ENCODE peak calls at places on chromosome 12, in eight cellular contexts. V, Z, R, B, P, H, S and X are unnamed samples.
A peak's percentile ranks its signal among the peaks of the same experiment; 100 is the strongest.

GRCh38 chr12:105214141-105214540 is 21.8 kb downstream of the APPL2 start:
- DNase-seq in Z (no peak), P (peak; percentile 96), H (no peak), S (no peak), R (no peak), B (no peak), V (no peak), X (no peak)

GRCh38 chr12:113591480-113591971 is 119.9 kb upstream of the LHX5 start:
- DNase-seq in H (peak; percentile 56), Z (no peak), B (no peak), S (peak; percentile 80), V (peak; percentile 88), R (no peak), P (peak; percentile 64), X (no peak)

GRCh38 chr12:76266797-76267196 is 81.4 kb downstream of the BBS10 start:
- DNase-seq in P (peak; percentile 20), Z (no peak), H (no peak), R (no peak), B (peak; percentile 64), S (peak; percentile 68), V (peak; percentile 55), X (peak; percentile 73)

GRCh38 chr12:75207338-75208083 is 2.1 kb downstream of the KCNC2 start:
- DNase-seq in H (no peak), S (peak; percentile 62), P (no peak), V (peak; percentile 86), B (no peak), Z (no peak), R (no peak), X (no peak)

GRCh38 chr12:90333939-90334338 is 621.0 kb downstream of the CCER1 start:
- DNase-seq in Z (no peak), V (no peak), R (no peak), P (peak; percentile 89), B (peak; percentile 53), S (no peak), H (no peak), X (no peak)

GRCh38 chr12:77943466-77943865 is 112.8 kb downstream of the NAV3 start:
- DNase-seq in S (no peak), H (no peak), Z (no peak), R (no peak), V (no peak), P (peak; percentile 84), B (peak; percentile 64), X (peak; percentile 76)

GRCh38 chr12:77372026-77372425 is 306.7 kb upstream of the E2F7 start:
- DNase-seq in P (no peak), R (no peak), V (no peak), S (no peak), B (no peak), H (no peak), Z (no peak), X (no peak)

GRCh38 chr12:69698054-69698453 is 1.0 kb downstream of the BEST3 start:
- DNase-seq in Z (no peak), R (no peak), V (no peak), H (no peak), P (no peak), B (no peak), S (no peak), X (no peak)

GRCh38 chr12:89225401-89225800 is 126.9 kb downstream of the DUSP6 start:
- DNase-seq in H (no peak), Z (no peak), V (peak; percentile 55), R (no peak), B (peak; percentile 50), S (peak; percentile 69), P (peak; percentile 86), X (no peak)

GRCh38 chr12:101619026-101619827 is 24.5 kb downstream of the MYBPC1 start:
- DNase-seq in H (no peak), S (no peak), Z (no peak), R (no peak), B (no peak), P (no peak), V (no peak), X (no peak)

GRCh38 chr12:114920828-114921579 is 237.0 kb upstream of the TBX3 start:
- DNase-seq in H (no peak), Z (no peak), S (no peak), P (peak; percentile 77), R (no peak), V (peak; percentile 12), B (no peak), X (peak; percentile 32)

GRCh38 chr12:71216725-71217579 is 59.2 kb upstream of the TSPAN8 start:
- DNase-seq in P (peak; percentile 82), V (peak; percentile 71), R (peak; percentile 72), B (peak; percentile 34), Z (no peak), H (peak; percentile 46), S (no peak), X (peak; percentile 24)

GRCh38 chr12:88471641-88472040 is 108.6 kb downstream of the KITLG start:
- DNase-seq in H (no peak), V (no peak), R (peak; percentile 22), Z (no peak), P (peak; percentile 70), B (no peak), S (no peak), X (peak; percentile 45)

GRCh38 chr12:45050331-45050750 is 558 bp downstream of the DBX2 start:
- DNase-seq in B (no peak), P (no peak), Z (no peak), V (peak; percentile 87), H (peak; percentile 11), S (no peak), R (no peak), X (no peak)

GRCh38 chr12:131015581-131016337 is 62.1 kb downstream of the ADGRD1 start:
- DNase-seq in P (no peak), B (no peak), R (no peak), S (no peak), V (no peak), Z (no peak), H (no peak), X (no peak)

GRCh38 chr12:59077153-59077930 is 157.0 kb upstream of the LRIG3 start:
- DNase-seq in P (no peak), H (no peak), S (no peak), Z (no peak), B (peak; percentile 93), V (peak; percentile 56), R (peak; percentile 54), X (peak; percentile 63)

GRCh38 chr12:104575442-104575841 is 118.7 kb downstream of the CHST11 start:
- DNase-seq in B (no peak), P (no peak), V (no peak), H (no peak), S (no peak), R (no peak), Z (no peak), X (no peak)

GRCh38 chr12:64621257-64621942 is 11.1 kb downstream of the RASSF3 start:
- DNase-seq in R (no peak), Z (no peak), V (no peak), P (no peak), H (no peak), B (peak; percentile 25), S (no peak), X (peak; percentile 51)

GRCh38 chr12:44511289-44511688 is 364.8 kb downstream of the NELL2 start:
- DNase-seq in H (peak; percentile 13), P (no peak), R (no peak), Z (no peak), B (no peak), S (no peak), V (no peak), X (no peak)

GRCh38 chr12:128388461-128388921 is 121.5 kb downstream of the TMEM132C start:
- DNase-seq in S (no peak), B (no peak), H (no peak), R (no peak), V (no peak), P (no peak), Z (no peak), X (no peak)

GRCh38 chr12:53215497-53215896 is 8.4 kb upstream of the ITGB7 start:
- DNase-seq in B (no peak), V (peak; percentile 57), S (no peak), P (no peak), Z (no peak), R (no peak), H (no peak), X (no peak)
- H3K36me3 ChIP-seq in B (peaks cover 2% of the 10 kb centered on the region), V (no peaks in the 10 kb centered on the region), S (peaks cover 47% of the 10 kb centered on the region), P (peaks cover 35% of the 10 kb centered on the region), Z (peaks cover 41% of the 10 kb centered on the region), R (no peaks in the 10 kb centered on the region), H (peaks cover 4% of the 10 kb centered on the region), X (peaks cover 43% of the 10 kb centered on the region)

DNA sequence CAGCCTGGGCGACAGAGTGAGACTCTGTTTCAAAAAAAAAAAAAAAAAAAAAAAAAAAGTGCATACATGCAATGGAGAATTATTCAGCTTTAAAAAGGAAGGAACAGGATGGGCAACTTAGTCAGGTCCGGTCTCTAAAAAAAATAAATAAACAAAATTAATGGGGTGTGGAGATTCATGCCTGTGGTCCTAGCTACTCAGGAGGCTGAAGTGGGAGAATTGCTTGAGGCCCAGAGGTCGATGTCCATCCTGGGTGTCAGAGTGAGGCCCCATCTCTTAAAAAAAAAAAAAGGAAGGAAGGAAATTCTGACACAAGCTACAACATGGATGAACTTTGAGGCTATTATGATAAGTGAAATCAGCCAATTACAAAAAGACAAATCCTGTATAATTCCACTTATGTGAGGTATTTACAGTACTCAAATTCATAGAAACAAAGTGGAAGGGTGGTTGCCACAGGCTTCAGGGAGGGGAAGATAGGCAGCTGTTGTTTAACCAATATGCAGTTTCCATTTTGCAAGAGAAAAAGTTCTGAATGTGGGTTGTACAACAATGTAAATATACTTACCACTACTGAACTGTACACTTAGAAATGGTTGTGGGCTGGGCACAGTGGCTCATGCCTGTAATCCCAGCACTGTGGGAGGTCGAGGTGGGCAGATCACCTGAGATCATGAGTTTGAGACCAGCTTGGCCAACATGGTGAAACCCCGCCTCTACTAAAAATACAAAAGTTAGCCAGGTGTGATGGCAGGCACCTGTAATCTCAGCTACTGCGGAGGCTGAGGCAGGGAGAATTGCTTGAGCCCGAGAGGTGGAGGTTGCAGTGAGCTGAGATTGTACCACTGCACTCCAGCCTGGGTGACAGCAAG is 12.3 kb upstream of the APOF start:
- DNase-seq in S (no peak), R (no peak), V (no peak), P (peak; percentile 37), H (no peak), B (peak; percentile 65), Z (no peak), X (no peak)
- H3K4me3 ChIP-seq in S (no peak overlapping the region), R (no peak overlapping the region), V (no peak overlapping the region), P (no peak overlapping the region), H (no peak overlapping the region), B (no peak overlapping the region), Z (no peak overlapping the region), X (no peak overlapping the region)

GRCh38 chr12:95804296-95804695 is 13.7 kb upstream of the NTN4 start:
- DNase-seq in B (no peak), H (no peak), S (no peak), Z (no peak), P (no peak), V (no peak), R (no peak), X (no peak)
- H3K4me1 ChIP-seq in B (peaks cover 35% of the 10 kb centered on the region), H (no peaks in the 10 kb centered on the region), S (no peaks in the 10 kb centered on the region), Z (peaks cover 13% of the 10 kb centered on the region), P (peaks cover 74% of the 10 kb centered on the region), V (no peaks in the 10 kb centered on the region), R (no peaks in the 10 kb centered on the region), X (peaks cover 16% of the 10 kb centered on the region)

GRCh38 chr12:18689781-18690180 is 48.0 kb downstream of the PLCZ1 start:
- DNase-seq in P (no peak), H (no peak), Z (no peak), B (no peak), V (no peak), R (no peak), S (no peak), X (no peak)

DNA sequence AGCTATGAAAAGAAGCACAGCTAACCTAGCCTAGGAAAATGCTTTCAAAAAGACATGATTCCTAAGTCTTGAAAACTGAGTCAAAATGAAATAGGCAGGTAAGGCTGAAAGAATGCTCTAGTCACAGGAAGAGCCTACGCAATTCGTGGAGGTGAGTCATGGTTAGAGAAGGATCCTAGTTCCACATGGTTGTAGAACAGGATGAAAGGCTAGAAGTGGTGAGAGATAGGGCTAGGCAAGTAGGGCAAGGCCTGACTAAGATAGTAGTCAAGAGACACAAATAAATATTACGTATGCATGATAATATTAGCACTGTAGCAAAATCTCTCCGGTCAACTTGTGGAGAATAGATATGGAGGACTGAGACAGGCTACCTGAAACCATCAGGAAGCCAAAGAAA is 47.2 kb downstream of the PLCZ1 start:
- DNase-seq in S (no peak), Z (no peak), R (no peak), V (no peak), B (no peak), H (no peak), P (peak; percentile 95), X (peak; percentile 11)
- H3K36me3 ChIP-seq in S (no peaks in the 10 kb centered on the region), Z (no peaks in the 10 kb centered on the region), R (no peaks in the 10 kb centered on the region), V (no peaks in the 10 kb centered on the region), B (no peaks in the 10 kb centered on the region), H (no peaks in the 10 kb centered on the region), P (no peaks in the 10 kb centered on the region), X (no peaks in the 10 kb centered on the region)